ENCODE peak calls at places on chromosomes 1 and 21, in five cellular contexts. One of them, this sample, is unnamed. For H3K4me1 and H3K9me3, the result is how much of the 10 kb centered on the place peaks cover.

GRCh38 chr1:156401175-156401574 is 32.2 kb downstream of the RHBG start:
- DNase-seq in keratinocyte: no peak
- DNase-seq in breast epithelium: no peak
- DNase-seq in A549: peak
- DNase-seq in ovary: no peak
- DNase-seq in this sample: no peak

GRCh38 chr1:177746168-177746567 is 223.7 kb downstream of the SEC16B start:
- DNase-seq in keratinocyte: no peak
- DNase-seq in breast epithelium: no peak
- DNase-seq in A549: no peak
- DNase-seq in ovary: no peak
- DNase-seq in this sample: no peak

GRCh38 chr1:238912148-238912547 is 474.2 kb upstream of the CHRM3 start:
- DNase-seq in keratinocyte: no peak
- DNase-seq in breast epithelium: no peak
- DNase-seq in A549: no peak
- DNase-seq in ovary: no peak
- DNase-seq in this sample: no peak

GRCh38 chr1:160204526-160205241 is 500 bp upstream of the PEA15 start:
- DNase-seq in keratinocyte: no peak
- DNase-seq in breast epithelium: no peak
- DNase-seq in A549: no peak
- DNase-seq in ovary: no peak
- DNase-seq in this sample: peak

GRCh38 chr1:43386676-43387075 is 2.9 kb downstream of the MED8 start:
- DNase-seq in keratinocyte: no peak
- DNase-seq in breast epithelium: no peak
- DNase-seq in A549: no peak
- DNase-seq in ovary: no peak
- DNase-seq in this sample: no peak

GRCh38 chr1:147895123-147895522 is 7.5 kb upstream of the GJA8 start:
- DNase-seq in keratinocyte: no peak
- DNase-seq in breast epithelium: no peak
- DNase-seq in A549: peak
- DNase-seq in ovary: no peak
- DNase-seq in this sample: no peak

GRCh38 chr1:89295187-89295586 is 22.5 kb upstream of the GBP5 start:
- DNase-seq in keratinocyte: no peak
- DNase-seq in breast epithelium: no peak
- DNase-seq in A549: no peak
- DNase-seq in ovary: no peak
- DNase-seq in this sample: no peak

GRCh38 chr1:204623894-204624361 is 61.6 kb downstream of the LRRN2 start:
- DNase-seq in keratinocyte: no peak
- DNase-seq in breast epithelium: no peak
- DNase-seq in A549: peak
- DNase-seq in ovary: no peak
- DNase-seq in this sample: no peak

GRCh38 chr1:58862728-58863385 is 79.0 kb upstream of the JUN start:
- DNase-seq in keratinocyte: no peak
- DNase-seq in breast epithelium: no peak
- DNase-seq in A549: no peak
- DNase-seq in ovary: no peak
- DNase-seq in this sample: no peak

GRCh38 chr1:205071801-205072200 is 12.5 kb downstream of the TMEM81 start:
- DNase-seq in keratinocyte: no peak
- DNase-seq in breast epithelium: no peak
- DNase-seq in A549: no peak
- DNase-seq in ovary: no peak
- DNase-seq in this sample: no peak

GRCh38 chr1:35190784-35191183 is 2.2 kb downstream of the SFPQ start:
- DNase-seq in keratinocyte: no peak
- DNase-seq in breast epithelium: no peak
- DNase-seq in A549: no peak
- DNase-seq in ovary: no peak
- DNase-seq in this sample: no peak

GRCh38 chr1:35186239-35186638 is 6.7 kb downstream of the SFPQ start:
- DNase-seq in keratinocyte: no peak
- DNase-seq in breast epithelium: no peak
- DNase-seq in A549: no peak
- DNase-seq in ovary: no peak
- DNase-seq in this sample: no peak

GRCh38 chr1:35185200-35185599 is 7.7 kb downstream of the SFPQ start:
- DNase-seq in keratinocyte: no peak
- DNase-seq in breast epithelium: no peak
- DNase-seq in A549: no peak
- DNase-seq in ovary: no peak
- DNase-seq in this sample: no peak

GRCh38 chr1:35188578-35189392 is 4.2 kb downstream of the SFPQ start:
- DNase-seq in keratinocyte: no peak
- DNase-seq in breast epithelium: no peak
- DNase-seq in A549: no peak
- DNase-seq in ovary: no peak
- DNase-seq in this sample: no peak

GRCh38 chr1:35187816-35188342 is 5.1 kb downstream of the SFPQ start:
- DNase-seq in keratinocyte: no peak
- DNase-seq in breast epithelium: no peak
- DNase-seq in A549: no peak
- DNase-seq in ovary: no peak
- DNase-seq in this sample: no peak
- H3K4me1 ChIP-seq in keratinocyte: under half
- H3K4me1 ChIP-seq in breast epithelium: under half
- H3K4me1 ChIP-seq in A549: half or more
- H3K4me1 ChIP-seq in ovary: under half
- H3K4me1 ChIP-seq in this sample: under half

GRCh38 chr1:116232989-116233514 is 121.9 kb downstream of the MAB21L3 start:
- DNase-seq in keratinocyte: no peak
- DNase-seq in breast epithelium: no peak
- DNase-seq in A549: no peak
- DNase-seq in ovary: no peak
- DNase-seq in this sample: no peak
- TF ChIP-seq CTCF in keratinocyte: no peak
- TF ChIP-seq CTCF in breast epithelium: no peak
- TF ChIP-seq CTCF in A549: no peak
- TF ChIP-seq CTCF in ovary: no peak
- TF ChIP-seq CTCF in this sample: no peak

GRCh38 chr1:9314711-9315379 is 22.2 kb downstream of the SPSB1 start:
- DNase-seq in keratinocyte: no peak
- DNase-seq in breast epithelium: no peak
- DNase-seq in A549: no peak
- DNase-seq in ovary: no peak
- DNase-seq in this sample: no peak

GRCh38 chr1:9314101-9314500 is 21.4 kb downstream of the SPSB1 start:
- DNase-seq in keratinocyte: no peak
- DNase-seq in breast epithelium: no peak
- DNase-seq in A549: no peak
- DNase-seq in ovary: no peak
- DNase-seq in this sample: no peak

GRCh38 chr1:9315411-9316079 is 22.9 kb downstream of the SPSB1 start:
- DNase-seq in keratinocyte: no peak
- DNase-seq in breast epithelium: no peak
- DNase-seq in A549: peak
- DNase-seq in ovary: peak
- DNase-seq in this sample: no peak

GRCh38 chr1:9312183-9312582 is 19.5 kb downstream of the SPSB1 start:
- DNase-seq in keratinocyte: no peak
- DNase-seq in breast epithelium: no peak
- DNase-seq in A549: no peak
- DNase-seq in ovary: no peak
- DNase-seq in this sample: no peak

GRCh38 chr1:9313576-9313975 is 20.9 kb downstream of the SPSB1 start:
- DNase-seq in keratinocyte: no peak
- DNase-seq in breast epithelium: no peak
- DNase-seq in A549: no peak
- DNase-seq in ovary: no peak
- DNase-seq in this sample: no peak
- H3K9me3 ChIP-seq in keratinocyte: under half
- H3K9me3 ChIP-seq in breast epithelium: under half
- H3K9me3 ChIP-seq in A549: under half
- H3K9me3 ChIP-seq in ovary: under half
- H3K9me3 ChIP-seq in this sample: under half

DNA sequence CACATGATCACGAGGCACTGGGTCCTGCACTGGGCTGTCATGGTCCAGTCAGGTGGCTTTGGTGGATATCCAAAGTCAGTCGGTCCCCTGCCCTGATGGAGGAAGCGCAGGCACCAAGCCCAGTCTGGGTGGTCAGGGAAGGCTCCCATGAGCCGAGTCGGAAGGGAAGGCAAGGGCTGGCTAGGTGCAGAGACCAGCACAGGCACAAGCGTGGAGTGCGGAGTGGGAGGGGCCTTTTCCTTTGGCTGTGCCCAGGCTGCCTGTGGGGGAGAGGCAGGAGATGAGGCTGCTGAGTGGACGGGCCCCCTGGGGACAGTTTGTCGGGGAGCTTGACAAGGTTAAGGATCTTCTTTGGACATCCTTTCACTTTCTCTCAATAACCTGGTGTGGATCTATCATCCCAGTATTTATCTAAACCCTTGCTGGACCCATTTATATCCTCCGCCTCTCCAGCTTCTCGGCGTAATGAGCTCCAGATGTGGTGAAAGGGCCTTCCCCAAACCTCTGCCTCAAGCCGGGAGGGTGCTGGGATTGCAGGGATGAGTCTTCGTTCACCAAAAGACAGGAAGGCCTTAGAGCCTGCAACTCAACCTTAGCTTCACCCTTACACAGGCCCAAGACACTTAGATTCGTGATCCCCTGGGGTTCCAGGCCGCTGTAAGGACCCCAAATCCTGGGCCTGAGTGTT is 42.9 kb downstream of the EPHB2 start:
- DNase-seq in keratinocyte: no peak
- DNase-seq in breast epithelium: no peak
- DNase-seq in A549: no peak
- DNase-seq in ovary: peak
- DNase-seq in this sample: no peak
- H3K4me1 ChIP-seq in keratinocyte: under half
- H3K4me1 ChIP-seq in breast epithelium: under half
- H3K4me1 ChIP-seq in A549: under half
- H3K4me1 ChIP-seq in ovary: under half
- H3K4me1 ChIP-seq in this sample: under half

GRCh38 chr1:62926681-62927252 is 142.8 kb downstream of the ATG4C start:
- DNase-seq in keratinocyte: no peak
- DNase-seq in breast epithelium: no peak
- DNase-seq in A549: no peak
- DNase-seq in ovary: no peak
- DNase-seq in this sample: no peak
- TF ChIP-seq CTCF in keratinocyte: no peak
- TF ChIP-seq CTCF in breast epithelium: no peak
- TF ChIP-seq CTCF in A549: no peak
- TF ChIP-seq CTCF in ovary: no peak
- TF ChIP-seq CTCF in this sample: no peak

DNA sequence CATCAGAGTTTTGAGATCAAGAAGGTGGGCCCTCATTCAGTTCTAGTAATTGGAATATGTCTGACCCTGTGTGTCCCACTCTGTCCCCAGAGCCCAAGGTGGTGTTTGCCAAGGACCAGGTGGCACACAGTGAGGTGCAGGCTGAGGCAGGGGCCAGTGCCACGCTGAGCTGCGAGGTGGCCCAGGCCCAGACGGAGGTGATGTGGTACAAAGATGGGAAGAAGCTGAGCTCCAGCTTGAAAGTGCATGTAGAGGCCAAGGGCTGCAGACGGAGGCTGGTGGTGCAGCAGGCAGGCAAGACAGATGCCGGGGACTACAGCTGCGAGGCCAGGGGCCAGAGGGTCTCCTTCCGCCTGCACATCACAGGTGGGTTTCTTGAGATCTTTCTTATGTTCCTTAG is 35.2 kb downstream of the OBSCN start:
- DNase-seq in keratinocyte: no peak
- DNase-seq in breast epithelium: no peak
- DNase-seq in A549: no peak
- DNase-seq in ovary: no peak
- DNase-seq in this sample: no peak
- H3K9me3 ChIP-seq in keratinocyte: under half
- H3K9me3 ChIP-seq in breast epithelium: half or more
- H3K9me3 ChIP-seq in A549: half or more
- H3K9me3 ChIP-seq in ovary: under half
- H3K9me3 ChIP-seq in this sample: under half

GRCh38 chr1:154222918-154223317 is 2.2 kb downstream of the UBAP2L start:
- DNase-seq in keratinocyte: no peak
- DNase-seq in breast epithelium: no peak
- DNase-seq in A549: no peak
- DNase-seq in ovary: no peak
- DNase-seq in this sample: no peak

GRCh38 chr1:154220970-154221814 is 437 bp downstream of the UBAP2L start:
- DNase-seq in keratinocyte: no peak
- DNase-seq in breast epithelium: peak
- DNase-seq in A549: peak
- DNase-seq in ovary: peak
- DNase-seq in this sample: peak

GRCh38 chr1:154220071-154220969 is at the start of gene UBAP2L:
- DNase-seq in keratinocyte: peak
- DNase-seq in breast epithelium: peak
- DNase-seq in A549: peak
- DNase-seq in ovary: peak
- DNase-seq in this sample: peak

GRCh38 chr1:154221815-154222081 is 993 bp downstream of the UBAP2L start:
- DNase-seq in keratinocyte: no peak
- DNase-seq in breast epithelium: no peak
- DNase-seq in A549: peak
- DNase-seq in ovary: no peak
- DNase-seq in this sample: no peak

GRCh38 chr1:154222518-154222917 is 1.8 kb downstream of the UBAP2L start:
- DNase-seq in keratinocyte: no peak
- DNase-seq in breast epithelium: no peak
- DNase-seq in A549: no peak
- DNase-seq in ovary: no peak
- DNase-seq in this sample: no peak
- H3K4me1 ChIP-seq in keratinocyte: under half
- H3K4me1 ChIP-seq in breast epithelium: under half
- H3K4me1 ChIP-seq in A549: under half
- H3K4me1 ChIP-seq in ovary: under half
- H3K4me1 ChIP-seq in this sample: under half

GRCh38 chr21:40466893-40467483 is 380.0 kb downstream of the DSCAM start:
- DNase-seq in keratinocyte: no peak
- DNase-seq in breast epithelium: no peak
- DNase-seq in A549: peak
- DNase-seq in ovary: no peak
- DNase-seq in this sample: no peak
- TF ChIP-seq CTCF in keratinocyte: peak
- TF ChIP-seq CTCF in breast epithelium: peak
- TF ChIP-seq CTCF in A549: peak
- TF ChIP-seq CTCF in ovary: no peak
- TF ChIP-seq CTCF in this sample: peak

This sample was measured in lung.